ENCODE peak calls at places on chromosomes 2 and 18, in nine cellular contexts. E is germinal center; I is activated CD8-positive, alpha-beta memory T cell treated with anti-CD3 and anti-CD28 coated beads, Interleukin-2, amount 50 U/mL, for 4 hours; P is pancreas; N is H54; J is activated T-helper 1 cell treated with anti-CD3 and anti-CD28 coated beads, Interleukin-2, amount 50 U/mL, for 16 hours; A is NCI-H1092 treated with DMSO at 0.1 percent for 48 hours; D is PC-3; Q is GDM1. C is an unnamed sample.
A peak's percentile ranks its signal among the peaks of the same experiment; 100 is the strongest.

GRCh38 chr18:28359177-28359576 is 182.2 kb upstream of the CDH2 start:
- DNase-seq in E (no peak), I (no peak), P (no peak), N (no peak), J (no peak), A (no peak), D (peak; percentile 72), Q (no peak), C (no peak)

GRCh38 chr2:196925768-196926561 is 542 bp downstream of the PGAP1 start:
- DNase-seq in E (no peak), I (peak; percentile 24), P (peak; percentile 19), N (no peak), J (no peak), A (peak; percentile 61), D (peak; percentile 32), Q (no peak), C (peak; percentile 41)

GRCh38 chr2:126687503-126687902 is 31.5 kb downstream of the GYPC start:
- DNase-seq in E (no peak), I (no peak), P (no peak), N (no peak), J (no peak), A (no peak), D (no peak), Q (no peak), C (no peak)

GRCh38 chr18:44579745-44580144 is 100.9 kb upstream of the SETBP1 start:
- DNase-seq in E (no peak), I (no peak), P (no peak), N (no peak), J (no peak), A (no peak), D (no peak), Q (no peak), C (no peak)

GRCh38 chr2:141041281-141041680 is 1089.5 kb downstream of the LRP1B start:
- DNase-seq in E (no peak), I (no peak), P (no peak), N (no peak), J (no peak), A (no peak), D (no peak), Q (no peak), C (no peak)

GRCh38 chr2:144324446-144325045 is 195.4 kb downstream of the ZEB2 start:
- DNase-seq in E (no peak), I (no peak), P (no peak), N (no peak), J (no peak), A (no peak), D (peak; percentile 64), Q (no peak), C (no peak)

GRCh38 chr2:121285926-121286325 is 924 bp upstream of the TFCP2L1 start:
- DNase-seq in E (no peak), I (no peak), P (no peak), N (no peak), J (no peak), A (no peak), D (no peak), Q (no peak), C (no peak)

GRCh38 chr2:63729362-63729761 is 112.3 kb upstream of the UGP2 start:
- DNase-seq in E (no peak), I (no peak), P (no peak), N (no peak), J (no peak), A (no peak), D (no peak), Q (no peak), C (no peak)

GRCh38 chr2:240443891-240444301 is 8.4 kb downstream of the GPC1 start:
- DNase-seq in E (no peak), I (no peak), P (no peak), N (no peak), J (no peak), A (no peak), D (no peak), Q (no peak), C (no peak)